ENCODE peak calls at places on chromosomes 12 and 14, in six cellular contexts. B is mesothelial cell of epicardium, Y is osteocyte, X is epithelial cell of esophagus, F is GM12865, C is tibial artery. I is an unnamed sample.

GRCh38 chr12:123578243-123578642 is 6.1 kb upstream of the TMED2 start:
- DNase-seq in Y (no peak), X (no peak), F (no peak), C (no peak), B (no peak), I (no peak)

GRCh38 chr12:89648211-89648930 is 60.3 kb downstream of the ATP2B1 start:
- DNase-seq in B (no peak), F (no peak), Y (no peak), X (peak), C (no peak), I (no peak)

GRCh38 chr12:46300906-46301305 is 32.1 kb upstream of the SLC38A1 start:
- DNase-seq in Y (no peak), F (no peak), B (no peak), C (no peak), X (no peak), I (no peak)

GRCh38 chr14:66405158-66405557 is 81.0 kb upstream of the CCDC196 start:
- DNase-seq in Y (no peak), X (peak), C (no peak), B (no peak), F (no peak), I (peak)

GRCh38 chr12:108346022-108346633 is 7.0 kb upstream of the CMKLR1 start:
- DNase-seq in F (no peak), B (no peak), C (no peak), X (no peak), Y (no peak), I (no peak)

GRCh38 chr12:92619026-92619425 is 83.8 kb upstream of the PLEKHG7 start:
- DNase-seq in Y (no peak), F (no peak), C (no peak), X (no peak), B (no peak), I (no peak)

GRCh38 chr14:81938341-81938740 is 404.7 kb upstream of the SEL1L start:
- DNase-seq in Y (no peak), B (no peak), C (no peak), X (no peak), F (no peak), I (no peak)

GRCh38 chr12:5985471-5985870 is 40.4 kb upstream of the ANO2 start:
- DNase-seq in B (no peak), C (no peak), F (no peak), X (no peak), Y (no peak), I (no peak)

GRCh38 chr14:99605299-99605961 is 1.4 kb upstream of the CCDC85C start:
- DNase-seq in Y (no peak), B (peak), F (peak), X (peak), C (peak), I (peak)

GRCh38 chr12:5796171-5797091 is 148.6 kb downstream of the ANO2 start:
- DNase-seq in X (no peak), Y (no peak), B (peak), C (no peak), F (peak), I (peak)

GRCh38 chr12:2637371-2637770 is 157.4 kb upstream of the FKBP4 start:
- DNase-seq in B (no peak), C (peak), Y (no peak), F (no peak), X (no peak), I (no peak)

GRCh38 chr12:111122458-111122878 is 202.1 kb upstream of the MYL2 start:
- DNase-seq in Y (no peak), X (no peak), F (no peak), C (no peak), B (no peak), I (no peak)

GRCh38 chr12:124509676-124510300 is 57.6 kb downstream of the NCOR2 start:
- DNase-seq in F (no peak), C (peak), X (peak), B (no peak), Y (no peak), I (no peak)

GRCh38 chr14:99891900-99892299 is 98.7 kb downstream of the EML1 start:
- DNase-seq in C (no peak), Y (no peak), B (no peak), X (no peak), F (peak), I (no peak)

GRCh38 chr12:15996948-15997347 is 85.8 kb downstream of the DERA start:
- DNase-seq in Y (no peak), F (no peak), C (no peak), B (no peak), X (no peak), I (no peak)

GRCh38 chr12:15995801-15996200 is 84.7 kb downstream of the DERA start:
- DNase-seq in B (no peak), Y (no peak), C (no peak), F (no peak), X (no peak), I (no peak)

GRCh38 chr12:15997910-15998309 is 86.8 kb downstream of the DERA start:
- DNase-seq in B (no peak), F (no peak), Y (no peak), C (no peak), X (no peak), I (no peak)

GRCh38 chr12:15996254-15996653 is 85.1 kb downstream of the DERA start:
- DNase-seq in X (peak), B (no peak), F (no peak), Y (no peak), C (no peak), I (no peak)
- TF ChIP-seq CTCF in X (no peak), B (no peak), F (no peak), Y (no peak), C (no peak), I (no peak)

GRCh38 chr12:75846102-75846501 is 185.5 kb downstream of the PHLDA1 start:
- DNase-seq in C (no peak), X (no peak), B (no peak), Y (no peak), F (no peak), I (no peak)

GRCh38 chr12:75848961-75849360 is 182.6 kb downstream of the PHLDA1 start:
- DNase-seq in Y (no peak), F (no peak), X (peak), B (no peak), C (no peak), I (no peak)

GRCh38 chr12:75844985-75845384 is 186.6 kb downstream of the PHLDA1 start:
- DNase-seq in Y (no peak), F (no peak), C (no peak), X (no peak), B (no peak), I (no peak)

GRCh38 chr12:75850751-75851462 is 180.7 kb downstream of the PHLDA1 start:
- DNase-seq in X (peak), Y (no peak), F (no peak), B (no peak), C (no peak), I (no peak)

GRCh38 chr12:75848533-75848932 is 183.0 kb downstream of the PHLDA1 start:
- DNase-seq in F (no peak), X (no peak), Y (no peak), C (no peak), B (no peak), I (no peak)
- TF ChIP-seq CTCF in F (no peak), X (no peak), Y (no peak), C (no peak), B (no peak), I (no peak)

GRCh38 chr12:109930028-109930800 is 30.1 kb downstream of the TCHP start:
- DNase-seq in Y (no peak), C (no peak), X (no peak), F (no peak), B (no peak), I (no peak)

GRCh38 chr12:109931143-109931542 is 31.1 kb downstream of the TCHP start:
- DNase-seq in Y (no peak), F (no peak), B (no peak), X (no peak), C (peak), I (no peak)

GRCh38 chr12:109932878-109933503 is 32.9 kb downstream of the TCHP start:
- DNase-seq in X (no peak), F (no peak), C (no peak), Y (no peak), B (no peak), I (no peak)

GRCh38 chr12:109937371-109937770 is 37.3 kb downstream of the TCHP start:
- DNase-seq in B (no peak), C (no peak), X (no peak), F (no peak), Y (no peak), I (no peak)

DNA sequence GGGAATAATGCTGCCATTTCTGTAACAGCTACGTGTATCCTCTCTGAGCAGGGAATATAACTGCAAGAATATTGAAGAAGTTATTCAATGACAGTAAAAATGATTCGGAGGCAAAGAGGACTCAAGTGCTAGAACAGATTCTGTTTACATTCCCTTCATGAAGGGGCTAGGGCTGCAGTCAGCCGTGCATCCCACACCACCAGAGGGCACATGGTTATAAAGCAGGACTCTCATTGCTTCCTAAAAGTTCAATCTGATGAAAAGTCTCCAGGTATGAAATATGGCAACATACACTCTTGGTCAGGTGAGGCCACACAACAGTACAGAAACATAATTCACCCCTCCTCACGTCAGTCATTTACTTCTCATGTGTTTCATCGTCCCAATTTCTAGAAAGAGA is 34.0 kb downstream of the TCHP start:
- DNase-seq in C (peak), F (peak), B (no peak), Y (no peak), X (no peak), I (no peak)
- TF ChIP-seq CTCF in C (no peak), F (peak), B (no peak), Y (peak), X (peak), I (peak)

GRCh38 chr14:97095269-97095668 is 298.1 kb downstream of the VRK1 start:
- DNase-seq in C (no peak), X (no peak), Y (no peak), F (no peak), B (no peak), I (no peak)
- TF ChIP-seq CTCF in C (no peak), X (no peak), Y (no peak), F (no peak), B (no peak), I (no peak)

GRCh38 chr14:54813081-54813480 is 89.5 kb downstream of the GCH1 start:
- DNase-seq in B (no peak), X (peak), F (no peak), C (no peak), Y (no peak), I (no peak)

GRCh38 chr14:54812661-54813060 is 90.0 kb downstream of the GCH1 start:
- DNase-seq in B (no peak), X (no peak), C (no peak), F (no peak), Y (peak), I (no peak)

GRCh38 chr14:54815016-54815415 is 87.6 kb downstream of the GCH1 start:
- DNase-seq in F (no peak), C (no peak), Y (peak), B (no peak), X (no peak), I (no peak)

GRCh38 chr14:54815531-54815930 is 87.1 kb downstream of the GCH1 start:
- DNase-seq in B (no peak), F (no peak), X (no peak), C (no peak), Y (peak), I (no peak)

DNA sequence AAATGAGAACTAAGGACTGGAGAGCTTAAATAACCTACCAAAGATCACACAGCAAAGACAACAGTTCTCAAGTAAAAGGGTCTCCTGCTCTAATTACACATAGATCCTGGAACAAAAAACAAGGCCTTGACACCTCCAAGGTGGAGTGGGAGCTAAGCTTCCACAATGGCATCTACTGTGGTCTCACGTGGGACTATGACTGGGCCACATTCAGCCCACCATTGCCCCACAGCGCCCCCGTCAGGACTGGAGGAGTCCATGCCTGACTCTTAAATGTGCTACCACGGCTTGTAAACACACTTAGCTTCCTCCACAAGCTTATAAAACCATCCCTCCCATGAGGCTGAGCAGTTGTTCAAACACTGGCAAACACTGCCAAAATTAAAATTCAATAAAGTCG is 88.5 kb downstream of the GCH1 start:
- DNase-seq in X (no peak), Y (peak), C (no peak), F (peak), B (no peak), I (no peak)
- TF ChIP-seq CTCF in X (peak), Y (no peak), C (no peak), F (peak), B (no peak), I (peak)